ENCODE peak calls at places on chromosome 16, in nine cellular contexts. Y, P, G, Q, B, X, A, I and K are unnamed samples.

GRCh38 chr16:66569827-66570405 is 3.7 kb downstream of the CMTM1 start:
- DNase-seq in I (no peak), A (no peak), X (no peak), P (no peak), G (no peak), B (no peak), Q (no peak), Y (peak; percentile 29), K (peak; percentile 54)

GRCh38 chr16:48635199-48635718 is 25.3 kb upstream of the N4BP1 start:
- DNase-seq in Y (no peak), G (no peak), B (peak; percentile 14), A (no peak), Q (no peak), P (no peak), X (peak; percentile 75), I (no peak), K (no peak)

GRCh38 chr16:79287424-79287917 is 313.1 kb downstream of the MAF start:
- DNase-seq in P (no peak), A (no peak), X (no peak), Y (no peak), B (no peak), G (no peak), I (no peak), Q (no peak), K (no peak)

GRCh38 chr16:30417447-30418349 is 10.3 kb downstream of the ZNF771 start:
- DNase-seq in B (peak; percentile 92), P (no peak), Q (no peak), X (peak; percentile 91), I (peak; percentile 98), Y (peak; percentile 98), A (peak; percentile 83), G (peak; percentile 75), K (peak; percentile 93)

GRCh38 chr16:50273888-50274770 is 7.8 kb downstream of the ADCY7 start:
- DNase-seq in B (no peak), P (no peak), X (no peak), A (no peak), Y (no peak), G (peak; percentile 81), Q (peak; percentile 59), I (peak; percentile 93), K (peak; percentile 94)

GRCh38 chr16:78183886-78184553 is 84.6 kb downstream of the WWOX start:
- DNase-seq in Q (no peak), A (no peak), Y (no peak), G (no peak), I (no peak), X (no peak), P (no peak), B (no peak), K (no peak)

GRCh38 chr16:68644715-68645493 is at the start of gene CDH3:
- DNase-seq in B (no peak), Y (no peak), G (no peak), P (no peak), A (no peak), X (peak; percentile 87), I (no peak), Q (no peak), K (peak; percentile 88)

GRCh38 chr16:549544-550263 is 10.5 kb upstream of the PRR35 start:
- DNase-seq in G (no peak), Y (no peak), I (no peak), A (no peak), B (no peak), Q (no peak), X (no peak), P (no peak), K (no peak)

GRCh38 chr16:85970712-85971220 is 71.8 kb downstream of the IRF8 start:
- DNase-seq in P (no peak), G (no peak), B (no peak), X (no peak), A (no peak), I (no peak), Q (no peak), Y (peak; percentile 48), K (no peak)

GRCh38 chr16:324451-325334 is 27.8 kb downstream of the AXIN1 start:
- DNase-seq in B (no peak), X (no peak), P (no peak), A (no peak), Q (no peak), Y (no peak), G (peak; percentile 52), I (peak; percentile 90), K (peak; percentile 28)

GRCh38 chr16:2819179-2819938 is 2.3 kb downstream of the PRSS21 start:
- DNase-seq in X (peak; percentile 37), B (peak; percentile 39), P (no peak), Y (no peak), A (peak; percentile 3), I (peak; percentile 40), G (no peak), Q (peak; percentile 46), K (no peak)

GRCh38 chr16:80034469-80034826 is 433.9 kb upstream of the MAF start:
- DNase-seq in B (no peak), Q (no peak), P (no peak), G (no peak), I (no peak), X (no peak), Y (peak; percentile 44), A (no peak), K (no peak)

GRCh38 chr16:24670623-24671454 is 58.6 kb upstream of the TNRC6A start:
- DNase-seq in B (peak; percentile 87), Y (peak; percentile 82), A (peak; percentile 92), Q (peak; percentile 60), X (peak; percentile 85), I (no peak), P (no peak), G (peak; percentile 23), K (no peak)
- TF ChIP-seq POLR2A in B (no peak), Y (no peak), A (no peak), Q (no peak), X (no peak), I (no peak), P (no peak), G (no peak), K (no peak)

GRCh38 chr16:51374790-51375189 is 223.7 kb upstream of the SALL1 start:
- DNase-seq in B (no peak), P (no peak), A (no peak), Y (no peak), I (no peak), G (no peak), X (no peak), Q (no peak), K (no peak)

GRCh38 chr16:51374346-51374745 is 223.3 kb upstream of the SALL1 start:
- DNase-seq in B (no peak), X (no peak), A (no peak), Q (no peak), Y (peak; percentile 20), I (no peak), P (no peak), G (no peak), K (no peak)

GRCh38 chr16:51376080-51376479 is 225.0 kb upstream of the SALL1 start:
- DNase-seq in G (no peak), I (no peak), Q (no peak), B (no peak), Y (peak; percentile 8), P (no peak), A (no peak), X (no peak), K (no peak)
- TF ChIP-seq CTCF in G (no peak), I (no peak), Q (no peak), B (no peak), Y (peak; percentile 7), P (no peak), A (no peak), X (no peak), K (peak; percentile 16)

DNA sequence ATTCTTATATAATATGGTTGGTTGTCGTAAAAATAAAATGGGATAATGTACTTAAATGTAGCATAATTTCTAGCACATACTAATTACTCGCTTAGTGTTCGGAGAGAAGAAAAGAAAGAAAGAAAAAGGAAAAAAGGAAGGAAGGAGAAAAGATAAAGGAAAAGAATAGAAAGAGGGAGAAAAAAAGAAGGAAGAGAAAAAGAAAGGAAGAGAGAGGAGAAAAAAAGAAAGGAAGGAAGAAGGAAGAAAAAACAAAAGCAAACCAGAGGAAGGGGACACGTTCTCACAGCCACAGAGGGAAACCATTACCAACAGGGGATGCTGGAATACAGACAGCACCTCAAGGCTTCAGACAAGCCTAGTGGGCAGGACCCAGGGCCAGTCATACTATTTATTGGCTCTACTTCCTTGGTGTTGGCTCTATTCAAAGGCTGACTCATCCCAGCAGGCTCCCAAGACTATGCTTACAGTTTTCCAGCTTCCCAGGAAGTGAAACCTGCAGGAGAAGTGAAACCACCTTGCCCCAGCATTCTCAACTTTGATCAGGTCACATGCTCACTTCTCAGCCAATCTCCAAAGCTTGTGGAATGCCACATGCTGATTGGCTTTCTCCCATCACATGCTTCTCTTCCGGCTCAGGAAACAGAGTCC is 273.5 kb upstream of the IRX5 start:
- DNase-seq in Y (peak; percentile 74), X (no peak), G (no peak), B (no peak), Q (no peak), I (no peak), A (no peak), P (no peak), K (no peak)
- H3K4me3 ChIP-seq in Y (no peak overlapping the region), X (no peak overlapping the region), G (no peak overlapping the region), B (no peak overlapping the region), Q (no peak overlapping the region), I (no peak overlapping the region), A (no peak overlapping the region), P (no peak overlapping the region), K (no peak overlapping the region)

DNA sequence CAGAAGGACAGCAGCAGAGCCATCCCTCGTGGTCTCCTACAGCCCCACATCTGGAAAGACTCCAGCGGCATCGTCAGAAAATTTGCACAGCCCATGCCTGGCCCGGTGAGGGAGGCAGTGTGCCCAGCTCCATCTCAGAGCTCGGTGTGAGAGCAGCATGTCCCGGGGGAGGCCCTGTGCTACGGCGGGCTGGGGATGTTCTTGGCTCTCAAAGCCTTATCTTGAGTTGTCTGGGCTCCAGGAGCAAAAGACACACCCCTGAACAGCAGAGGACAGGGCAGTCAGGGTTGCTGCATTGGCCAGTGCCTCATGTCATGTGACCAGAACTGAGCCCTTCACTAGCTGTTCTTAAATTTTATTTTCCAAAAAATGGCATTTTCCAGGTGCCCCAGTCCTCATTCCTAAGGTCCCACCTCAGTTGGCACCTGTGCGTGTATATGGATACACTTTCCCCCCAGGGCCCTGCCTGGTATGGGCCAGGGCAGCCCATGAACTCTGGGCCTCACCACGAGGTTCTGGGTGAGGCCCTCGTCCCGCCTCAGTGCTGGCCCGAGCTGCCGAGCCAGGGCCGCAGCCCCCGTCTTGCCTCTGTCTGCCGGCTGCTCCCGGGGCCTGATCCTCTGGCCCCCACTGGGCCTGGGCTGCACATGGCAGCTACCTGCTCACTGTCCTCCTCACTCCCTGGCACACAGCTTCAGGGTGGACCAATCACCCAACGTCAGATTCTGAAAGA is 3.0 kb downstream of the NUDT16L1 start:
- DNase-seq in B (peak; percentile 84), P (no peak), X (peak; percentile 88), Q (peak; percentile 73), G (no peak), A (peak; percentile 13), Y (no peak), I (no peak), K (peak; percentile 8)
- TF ChIP-seq POLR2A in B (no peak), P (no peak), X (no peak), Q (no peak), G (no peak), A (no peak), Y (no peak), I (no peak), K (no peak)